ENCODE peak calls at places on chromosome 16, in nine cellular contexts. O, K, Q, N, U, R, V, H and D are unnamed samples.

GRCh38 chr16:68406458-68407041 is 41.8 kb downstream of the SMPD3 start:
- DNase-seq in O (peak), K (no peak), Q (no peak), N (no peak), U (no peak), R (peak), V (peak), H (no peak), D (no peak)

GRCh38 chr16:15950167-15950854 is 895 bp downstream of the ABCC1 start:
- DNase-seq in O (peak), K (peak), Q (peak), N (peak), U (no peak), R (peak), V (peak), H (peak), D (peak)

GRCh38 chr16:86771506-86772230 is 193.3 kb downstream of the FOXL1 start:
- DNase-seq in O (no peak), K (no peak), Q (no peak), N (no peak), U (no peak), R (no peak), V (no peak), H (no peak), D (no peak)

GRCh38 chr16:1108299-1109252 is 12.5 kb upstream of the C1QTNF8 start:
- DNase-seq in O (peak), K (no peak), Q (no peak), N (no peak), U (no peak), R (no peak), V (no peak), H (peak), D (peak)

GRCh38 chr16:30369091-30369937 is 980 bp downstream of the TBC1D10B start:
- DNase-seq in O (no peak), K (no peak), Q (no peak), N (no peak), U (no peak), R (peak), V (no peak), H (no peak), D (no peak)

GRCh38 chr16:24188751-24189318 is 67.3 kb upstream of the CACNG3 start:
- DNase-seq in O (no peak), K (no peak), Q (no peak), N (no peak), U (no peak), R (no peak), V (no peak), H (no peak), D (no peak)

GRCh38 chr16:4317471-4318170 is 1.8 kb downstream of the GLIS2 start:
- DNase-seq in O (no peak), K (no peak), Q (no peak), N (no peak), U (no peak), R (peak), V (no peak), H (no peak), D (no peak)

GRCh38 chr16:66344533-66345145 is 21.9 kb upstream of the CDH5 start:
- DNase-seq in O (no peak), K (no peak), Q (no peak), N (peak), U (no peak), R (peak), V (no peak), H (no peak), D (no peak)

GRCh38 chr16:48366165-48367093 is 18.8 kb downstream of the SIAH1 start:
- DNase-seq in O (peak), K (no peak), Q (peak), N (peak), U (no peak), R (peak), V (peak), H (peak), D (peak)

GRCh38 chr16:79920685-79921084 is 320.1 kb upstream of the MAF start:
- DNase-seq in O (no peak), K (no peak), Q (no peak), N (no peak), U (no peak), R (no peak), V (no peak), H (no peak), D (no peak)

GRCh38 chr16:50335198-50335958 is 33.4 kb downstream of the BRD7 start:
- DNase-seq in O (no peak), K (no peak), Q (peak), N (peak), U (no peak), R (no peak), V (no peak), H (no peak), D (no peak)

GRCh38 chr16:67163164-67163902 is 1.2 kb upstream of the HSF4 start:
- DNase-seq in O (peak), K (no peak), Q (peak), N (no peak), U (peak), R (peak), V (no peak), H (no peak), D (no peak)

GRCh38 chr16:84446596-84447392 is 57.7 kb downstream of the MEAK7 start:
- DNase-seq in O (no peak), K (no peak), Q (no peak), N (no peak), U (no peak), R (no peak), V (no peak), H (no peak), D (no peak)

GRCh38 chr16:50259334-50260205 is 6.8 kb upstream of the ADCY7 start:
- DNase-seq in O (peak), K (no peak), Q (peak), N (no peak), U (no peak), R (no peak), V (no peak), H (no peak), D (no peak)

GRCh38 chr16:57567691-57568090 is 25.2 kb downstream of the ADGRG5 start:
- DNase-seq in O (no peak), K (no peak), Q (no peak), N (no peak), U (no peak), R (no peak), V (no peak), H (no peak), D (no peak)

GRCh38 chr16:88449267-88449561 is 3.9 kb upstream of the ZFPM1 start:
- DNase-seq in O (no peak), K (no peak), Q (no peak), N (no peak), U (no peak), R (no peak), V (no peak), H (no peak), D (no peak)

GRCh38 chr16:82788225-82788624 is 161.5 kb downstream of the CDH13 start:
- DNase-seq in O (no peak), K (no peak), Q (no peak), N (no peak), U (no peak), R (no peak), V (no peak), H (no peak), D (no peak)

GRCh38 chr16:58034128-58034685 is 8.7 kb downstream of the MMP15 start:
- DNase-seq in O (no peak), K (no peak), Q (no peak), N (no peak), U (no peak), R (no peak), V (no peak), H (no peak), D (no peak)